ENCODE peak calls at places on chromosomes 13 and 19, in four cellular contexts. T is glutamatergic neuron, A is kidney, Z is fibroblast of mammary gland. D is an unnamed sample.

GRCh38 chr13:106533940-106534843 is 1.3 kb downstream of the EFNB2 start:
- DNase-seq in T (peak; percentile 53), A (peak; percentile 81), Z (peak; percentile 63), D (peak; percentile 95)

GRCh38 chr19:39128511-39129079 is 3.0 kb downstream of the PAK4 start:
- DNase-seq in T (no peak), A (no peak), Z (no peak), D (no peak)

GRCh38 chr13:24982333-24982999 is 113.5 kb upstream of the PABPC3 start:
- DNase-seq in T (no peak), A (no peak), Z (no peak), D (no peak)

GRCh38 chr19:49920624-49921363 is 8.2 kb upstream of the ATF5 start:
- DNase-seq in T (no peak), A (peak; percentile 47), Z (no peak), D (no peak)

GRCh38 chr13:82010780-82011179 is 1669.9 kb upstream of the SPRY2 start:
- DNase-seq in T (no peak), A (no peak), Z (no peak), D (no peak)

GRCh38 chr13:25738342-25738771 is 313.5 kb downstream of the SHISA2 start:
- DNase-seq in T (no peak), A (no peak), Z (no peak), D (no peak)

GRCh38 chr13:93751117-93751516 is 524.5 kb downstream of the GPC6 start:
- DNase-seq in T (no peak), A (no peak), Z (no peak), D (no peak)

GRCh38 chr19:38142176-38143035 is 81.6 kb downstream of the DPF1 start:
- DNase-seq in T (peak; percentile 80), A (no peak), Z (peak; percentile 51), D (no peak)

GRCh38 chr13:21015284-21015683 is 46.1 kb downstream of the LATS2 start:
- DNase-seq in T (no peak), A (no peak), Z (peak; percentile 60), D (no peak)

GRCh38 chr13:46373623-46374022 is 13.4 kb downstream of the RUBCNL start:
- DNase-seq in T (no peak), A (no peak), Z (no peak), D (no peak)

GRCh38 chr13:106710267-106710666 is 142.3 kb upstream of the ARGLU1 start:
- DNase-seq in T (no peak), A (no peak), Z (peak; percentile 6), D (no peak)

GRCh38 chr13:21620858-21621257 is 16.9 kb upstream of the MICU2 start:
- DNase-seq in T (no peak), A (no peak), Z (no peak), D (no peak)

GRCh38 chr13:79987323-79987722 is 353.6 kb downstream of the SPRY2 start:
- DNase-seq in T (no peak), A (no peak), Z (peak; percentile 69), D (no peak)

GRCh38 chr19:10205636-10206035 is 10.9 kb upstream of the DNMT1 start:
- DNase-seq in T (no peak), A (no peak), Z (no peak), D (no peak)

GRCh38 chr13:31598990-31599389 is 140.3 kb upstream of the RXFP2 start:
- DNase-seq in T (no peak), A (no peak), Z (no peak), D (no peak)

GRCh38 chr19:49681830-49682229 is 4.8 kb downstream of the PRMT1 start:
- DNase-seq in T (no peak), A (no peak), Z (no peak), D (no peak)

GRCh38 chr19:37997911-37998344 is 90.9 kb downstream of the SIPA1L3 start:
- DNase-seq in T (no peak), A (no peak), Z (peak; percentile 97), D (no peak)

GRCh38 chr13:44368062-44368591 is 5.5 kb upstream of the SERP2 start:
- DNase-seq in T (no peak), A (no peak), Z (peak; percentile 89), D (no peak)

GRCh38 chr13:28035146-28035782 is 46.8 kb upstream of the URAD start:
- DNase-seq in T (no peak), A (no peak), Z (no peak), D (no peak)

GRCh38 chr13:29509999-29510586 is 85.4 kb downstream of the SLC7A1 start:
- DNase-seq in T (no peak), A (no peak), Z (peak; percentile 68), D (no peak)

GRCh38 chr19:35022460-35022859 is 7.8 kb upstream of the SCN1B start:
- DNase-seq in T (no peak), A (no peak), Z (no peak), D (no peak)

GRCh38 chr19:8363803-8364771 is at the start of gene ANGPTL4:
- DNase-seq in T (peak; percentile 64), A (peak; percentile 83), Z (peak; percentile 81), D (no peak)

GRCh38 chr13:93963266-93964131 is 516.0 kb downstream of the DCT start:
- DNase-seq in T (no peak), A (no peak), Z (peak; percentile 76), D (no peak)

GRCh38 chr19:29143183-29143582 is 69.8 kb downstream of the UQCRFS1 start:
- DNase-seq in T (no peak), A (no peak), Z (no peak), D (no peak)
- TF ChIP-seq CTCF in T (no peak), A (no peak), Z (no peak), D (no peak)

DNA sequence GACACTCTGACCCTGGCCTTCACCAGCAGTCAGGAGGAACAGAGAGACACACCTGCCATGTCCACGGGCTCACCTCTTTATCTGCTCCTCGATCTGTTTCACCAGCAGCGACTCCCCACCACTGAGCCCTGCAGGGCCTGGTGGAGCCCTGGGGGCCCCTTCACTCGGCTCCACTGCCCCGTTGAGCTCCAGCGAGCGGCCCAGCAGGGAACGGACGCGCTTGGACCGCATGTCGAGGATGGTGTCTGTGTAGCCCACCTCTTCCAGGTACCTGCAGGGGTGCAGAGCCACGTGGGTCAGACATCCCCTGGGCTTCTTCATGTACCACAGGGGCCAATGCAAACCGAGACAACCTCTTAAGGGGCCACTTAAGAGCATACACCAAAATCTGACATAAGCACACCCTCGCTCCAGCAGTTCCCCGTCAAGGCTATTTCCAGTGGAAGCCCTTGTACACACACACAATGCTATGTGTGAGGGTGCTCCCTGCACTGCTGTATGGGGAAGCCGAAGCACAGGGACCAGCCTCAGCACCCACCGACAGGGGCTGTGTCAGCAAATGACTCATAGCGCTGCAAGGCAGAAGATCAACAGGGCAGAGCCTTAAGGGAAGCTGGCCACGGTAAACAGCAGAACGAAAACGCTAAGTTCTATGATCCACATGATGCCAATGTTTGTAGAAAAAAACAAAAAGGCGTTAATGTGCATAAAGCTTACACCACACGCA is 12.7 kb upstream of the FKRP start:
- DNase-seq in T (no peak), A (no peak), Z (peak; percentile 50), D (no peak)
- TF ChIP-seq CTCF in T (no peak), A (no peak), Z (no peak), D (no peak)

DNA sequence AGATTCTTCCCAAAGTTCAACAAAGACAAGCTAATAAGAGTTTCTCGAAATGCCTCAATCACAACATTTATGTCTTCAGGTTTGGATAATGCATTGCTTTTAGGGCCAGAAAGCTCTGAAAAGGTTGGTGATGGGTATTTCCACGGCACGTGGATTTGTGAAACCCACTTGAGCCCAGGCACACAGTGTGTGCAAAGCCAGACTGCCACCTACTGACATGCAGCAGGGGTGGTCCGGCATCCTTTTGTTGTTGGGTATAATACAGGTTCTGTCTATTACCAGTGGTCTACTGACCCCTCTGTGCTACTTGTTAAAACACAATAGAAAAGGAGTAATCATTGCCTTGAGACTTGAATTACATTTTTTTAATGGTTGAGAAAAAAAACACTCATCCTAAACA is 225.6 kb downstream of the RAP2A start:
- DNase-seq in T (peak; percentile 27), A (no peak), Z (peak; percentile 21), D (no peak)
- TF ChIP-seq CTCF in T (no peak), A (peak; percentile 47), Z (peak; percentile 28), D (peak; percentile 73)

GRCh38 chr13:86741762-86742285 is 929.3 kb upstream of the SLITRK5 start:
- DNase-seq in T (no peak), A (no peak), Z (no peak), D (no peak)
- TF ChIP-seq CTCF in T (peak; percentile 22), A (no peak), Z (no peak), D (peak; percentile 46)

GRCh38 chr19:45526971-45527370 is 19.7 kb downstream of the VASP start:
- DNase-seq in T (no peak), A (no peak), Z (no peak), D (no peak)

GRCh38 chr19:45526143-45526542 is 18.9 kb downstream of the VASP start:
- DNase-seq in T (peak; percentile 73), A (peak; percentile 94), Z (peak; percentile 66), D (no peak)

GRCh38 chr19:45524575-45525129 is 17.4 kb downstream of the VASP start:
- DNase-seq in T (no peak), A (no peak), Z (no peak), D (no peak)

GRCh38 chr19:45522010-45522941 is 15.0 kb downstream of the VASP start:
- DNase-seq in T (no peak), A (peak; percentile 75), Z (no peak), D (no peak)

GRCh38 chr19:45523642-45524256 is 16.5 kb downstream of the VASP start:
- DNase-seq in T (peak; percentile 80), A (peak; percentile 87), Z (peak; percentile 84), D (no peak)
- TF ChIP-seq CTCF in T (peak; percentile 88), A (peak; percentile 92), Z (peak; percentile 86), D (peak; percentile 89)

DNA sequence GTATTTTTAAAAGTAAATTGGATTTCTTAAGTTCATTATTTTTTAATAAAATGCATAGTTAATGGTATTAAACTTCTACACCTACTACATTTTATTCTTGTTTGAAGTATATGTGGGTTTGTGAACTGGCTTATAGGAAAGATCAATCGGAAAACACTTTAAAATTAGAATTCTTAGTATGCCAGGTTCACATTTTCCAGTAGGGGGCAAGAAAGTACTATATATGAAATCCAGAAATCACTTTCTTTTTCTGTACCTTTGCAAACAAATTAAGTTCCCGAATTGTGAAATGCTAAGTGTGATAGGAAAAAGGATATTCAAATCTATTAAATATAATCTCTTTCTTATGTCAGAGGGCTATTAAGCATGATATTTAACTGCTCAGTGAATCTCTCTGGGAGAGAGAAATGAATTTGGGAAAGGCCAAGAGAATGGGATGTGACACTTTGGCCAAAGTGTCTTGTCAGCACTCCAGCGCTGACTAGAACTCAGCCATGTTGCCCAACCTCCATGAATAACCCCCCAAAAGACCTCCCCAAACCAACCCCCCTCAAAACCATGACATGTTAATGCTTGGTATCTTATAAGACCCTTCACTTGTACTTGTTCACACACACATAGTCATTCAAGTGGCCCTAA is 122.6 kb upstream of the SLC10A2 start:
- DNase-seq in T (no peak), A (no peak), Z (peak; percentile 23), D (no peak)
- TF ChIP-seq CTCF in T (peak; percentile 71), A (peak; percentile 28), Z (peak; percentile 41), D (peak; percentile 97)

D was measured in chondrocyte.